ENCODE peak calls at places on chromosomes 16 and 17, in six cellular contexts. P is stimulated activated naive B cell treated with anti-CD40 and anti-IgM and Interleukin-4, amounts not matched to agents 10 μg/mL and 1 μg/mL and 100 μg/mL, for 72 hours; T is GM19239; K is HS-5; I is EL; N is LHCN-M2. D is an unnamed sample.

GRCh38 chr16:10964891-10965326 is 20.5 kb downstream of the CLEC16A start:
- DNase-seq in P (peak), T (no peak), K (no peak), I (no peak), N (no peak), D (no peak)

GRCh38 chr17:9842057-9842758 is 16.5 kb downstream of the GLP2R start:
- DNase-seq in P (no peak), T (no peak), K (no peak), I (peak), N (no peak), D (peak)

GRCh38 chr16:66383551-66383950 is 17.1 kb downstream of the CDH5 start:
- DNase-seq in P (no peak), T (no peak), K (no peak), I (no peak), N (no peak), D (no peak)

GRCh38 chr17:66306413-66306812 is 4.0 kb downstream of the PRKCA start:
- DNase-seq in P (no peak), T (no peak), K (no peak), I (peak), N (peak), D (no peak)

GRCh38 chr16:12067714-12068401 is 91.3 kb downstream of the SNX29 start:
- DNase-seq in P (peak), T (peak), K (peak), I (peak), N (peak), D (peak)

GRCh38 chr17:78423961-78424747 is 45.7 kb downstream of the PGS1 start:
- DNase-seq in P (no peak), T (no peak), K (no peak), I (no peak), N (no peak), D (no peak)

GRCh38 chr17:2064980-2065785 is 10.3 kb downstream of the HIC1 start:
- DNase-seq in P (no peak), T (peak), K (no peak), I (peak), N (no peak), D (no peak)

GRCh38 chr16:57422026-57422944 is 17.7 kb downstream of the CCL17 start:
- DNase-seq in P (no peak), T (no peak), K (no peak), I (peak), N (peak), D (peak)

GRCh38 chr16:69861276-69862030 is 89.7 kb upstream of the CLEC18A start:
- DNase-seq in P (no peak), T (no peak), K (no peak), I (no peak), N (peak), D (peak)

GRCh38 chr17:41404024-41404651 is 6.7 kb upstream of the KRT31 start:
- DNase-seq in P (no peak), T (no peak), K (peak), I (peak), N (peak), D (no peak)

D was measured in stomach.